ENCODE peak calls at places on chromosomes 3 and 15, in eight cellular contexts. One of them, this sample, is unnamed. For H3K4me1 and H3K36me3, the result is how much of the 10 kb centered on the place peaks cover.

GRCh38 chr3:42900731-42901420 is 5.1 kb upstream of the ZNF662 start:
- DNase-seq in tibial artery: no peak
- DNase-seq in OCI-LY7: no peak
- DNase-seq in MM.1S: no peak
- DNase-seq in PC-9: peak
- DNase-seq in heart left ventricle: no peak
- DNase-seq in astrocyte: no peak
- DNase-seq in fibroblast of lung: no peak
- DNase-seq in this sample: no peak

GRCh38 chr15:77001351-77001750 is 6.4 kb downstream of the PSTPIP1 start:
- DNase-seq in tibial artery: peak
- DNase-seq in OCI-LY7: no peak
- DNase-seq in MM.1S: no peak
- DNase-seq in PC-9: no peak
- DNase-seq in heart left ventricle: no peak
- DNase-seq in astrocyte: no peak
- DNase-seq in fibroblast of lung: no peak
- DNase-seq in this sample: no peak

GRCh38 chr3:4587061-4587837 is 94.1 kb downstream of the ITPR1 start:
- DNase-seq in tibial artery: no peak
- DNase-seq in OCI-LY7: no peak
- DNase-seq in MM.1S: no peak
- DNase-seq in PC-9: no peak
- DNase-seq in heart left ventricle: no peak
- DNase-seq in astrocyte: no peak
- DNase-seq in fibroblast of lung: no peak
- DNase-seq in this sample: no peak

GRCh38 chr15:56468271-56468912 is 3.5 kb upstream of the MNS1 start:
- DNase-seq in tibial artery: no peak
- DNase-seq in OCI-LY7: peak
- DNase-seq in MM.1S: peak
- DNase-seq in PC-9: no peak
- DNase-seq in heart left ventricle: no peak
- DNase-seq in astrocyte: no peak
- DNase-seq in fibroblast of lung: no peak
- DNase-seq in this sample: peak

GRCh38 chr15:33022629-33023028 is 171.9 kb downstream of the FMN1 start:
- DNase-seq in tibial artery: peak
- DNase-seq in OCI-LY7: no peak
- DNase-seq in MM.1S: no peak
- DNase-seq in PC-9: peak
- DNase-seq in heart left ventricle: peak
- DNase-seq in astrocyte: peak
- DNase-seq in fibroblast of lung: peak
- DNase-seq in this sample: no peak

GRCh38 chr3:158568784-158569183 is 2.2 kb upstream of the MLF1 start:
- DNase-seq in tibial artery: no peak
- DNase-seq in OCI-LY7: no peak
- DNase-seq in MM.1S: no peak
- DNase-seq in PC-9: no peak
- DNase-seq in heart left ventricle: no peak
- DNase-seq in astrocyte: peak
- DNase-seq in fibroblast of lung: peak
- DNase-seq in this sample: no peak

GRCh38 chr3:155232605-155233004 is 60.9 kb downstream of the STRIT1 start:
- DNase-seq in tibial artery: peak
- DNase-seq in OCI-LY7: peak
- DNase-seq in MM.1S: peak
- DNase-seq in PC-9: peak
- DNase-seq in heart left ventricle: peak
- DNase-seq in astrocyte: peak
- DNase-seq in fibroblast of lung: peak
- DNase-seq in this sample: no peak

GRCh38 chr3:128060473-128061381 is 8.5 kb downstream of the SEC61A1 start:
- DNase-seq in tibial artery: no peak
- DNase-seq in OCI-LY7: no peak
- DNase-seq in MM.1S: no peak
- DNase-seq in PC-9: no peak
- DNase-seq in heart left ventricle: no peak
- DNase-seq in astrocyte: peak
- DNase-seq in fibroblast of lung: peak
- DNase-seq in this sample: no peak

GRCh38 chr3:121748638-121749275 is 784 bp downstream of the GOLGB1 start:
- DNase-seq in tibial artery: no peak
- DNase-seq in OCI-LY7: peak
- DNase-seq in MM.1S: peak
- DNase-seq in PC-9: no peak
- DNase-seq in heart left ventricle: no peak
- DNase-seq in astrocyte: no peak
- DNase-seq in fibroblast of lung: peak
- DNase-seq in this sample: peak

GRCh38 chr3:50165388-50166308 is 10.5 kb downstream of the SEMA3F start:
- DNase-seq in tibial artery: peak
- DNase-seq in OCI-LY7: no peak
- DNase-seq in MM.1S: no peak
- DNase-seq in PC-9: peak
- DNase-seq in heart left ventricle: peak
- DNase-seq in astrocyte: peak
- DNase-seq in fibroblast of lung: peak
- DNase-seq in this sample: no peak

GRCh38 chr15:78492841-78493240 is 14.5 kb upstream of the HYKK start:
- DNase-seq in tibial artery: no peak
- DNase-seq in OCI-LY7: no peak
- DNase-seq in MM.1S: no peak
- DNase-seq in PC-9: no peak
- DNase-seq in heart left ventricle: no peak
- DNase-seq in astrocyte: peak
- DNase-seq in fibroblast of lung: peak
- DNase-seq in this sample: no peak

DNA sequence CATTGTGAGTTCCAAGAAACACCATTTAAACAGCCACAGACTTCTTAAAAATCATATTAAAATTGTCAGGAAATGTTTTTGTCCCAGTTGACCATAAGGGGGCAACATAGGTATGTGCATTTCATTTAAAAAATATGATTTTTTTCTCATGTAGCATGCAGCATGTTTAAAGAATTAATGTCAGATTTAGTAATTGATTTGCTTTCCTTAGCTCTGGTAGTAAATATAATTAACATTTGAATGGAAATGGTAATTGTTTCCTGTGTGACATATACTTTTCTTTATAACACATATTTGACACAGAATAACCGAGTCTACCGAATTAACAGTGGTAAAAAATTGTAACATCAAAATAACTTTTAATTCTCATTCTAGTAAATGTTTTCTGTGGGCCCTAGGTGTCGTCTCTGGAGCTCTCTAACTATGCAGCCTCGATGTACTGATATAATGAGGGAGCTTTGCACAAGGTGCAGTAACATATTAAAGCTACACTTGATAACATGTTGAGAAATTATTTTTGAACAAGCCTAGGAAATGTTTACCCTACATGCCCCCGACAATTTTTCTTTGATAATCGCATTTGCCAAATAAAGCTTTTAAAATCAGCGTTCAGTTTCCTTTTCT is 34.9 kb downstream of the NXPE3 start:
- DNase-seq in tibial artery: no peak
- DNase-seq in OCI-LY7: peak
- DNase-seq in MM.1S: no peak
- DNase-seq in PC-9: no peak
- DNase-seq in heart left ventricle: no peak
- DNase-seq in astrocyte: no peak
- DNase-seq in fibroblast of lung: no peak
- DNase-seq in this sample: peak
- H3K4me1 ChIP-seq in tibial artery: under half
- H3K4me1 ChIP-seq in OCI-LY7: under half
- H3K4me1 ChIP-seq in MM.1S: under half
- H3K4me1 ChIP-seq in PC-9: under half
- H3K4me1 ChIP-seq in heart left ventricle: under half
- H3K4me1 ChIP-seq in astrocyte: under half
- H3K4me1 ChIP-seq in fibroblast of lung: under half
- H3K4me1 ChIP-seq in this sample: under half

GRCh38 chr15:93019091-93019490 is 69.9 kb downstream of the RGMA start:
- DNase-seq in tibial artery: no peak
- DNase-seq in OCI-LY7: no peak
- DNase-seq in MM.1S: no peak
- DNase-seq in PC-9: no peak
- DNase-seq in heart left ventricle: no peak
- DNase-seq in astrocyte: no peak
- DNase-seq in fibroblast of lung: no peak
- DNase-seq in this sample: no peak

GRCh38 chr15:93019971-93020370 is 69.0 kb downstream of the RGMA start:
- DNase-seq in tibial artery: peak
- DNase-seq in OCI-LY7: no peak
- DNase-seq in MM.1S: no peak
- DNase-seq in PC-9: no peak
- DNase-seq in heart left ventricle: no peak
- DNase-seq in astrocyte: no peak
- DNase-seq in fibroblast of lung: no peak
- DNase-seq in this sample: no peak

GRCh38 chr15:93018574-93018973 is 70.4 kb downstream of the RGMA start:
- DNase-seq in tibial artery: no peak
- DNase-seq in OCI-LY7: no peak
- DNase-seq in MM.1S: no peak
- DNase-seq in PC-9: no peak
- DNase-seq in heart left ventricle: no peak
- DNase-seq in astrocyte: no peak
- DNase-seq in fibroblast of lung: no peak
- DNase-seq in this sample: no peak

GRCh38 chr15:93024293-93024692 is 64.7 kb downstream of the RGMA start:
- DNase-seq in tibial artery: peak
- DNase-seq in OCI-LY7: no peak
- DNase-seq in MM.1S: no peak
- DNase-seq in PC-9: no peak
- DNase-seq in heart left ventricle: no peak
- DNase-seq in astrocyte: no peak
- DNase-seq in fibroblast of lung: no peak
- DNase-seq in this sample: no peak

GRCh38 chr15:93020976-93021772 is 67.8 kb downstream of the RGMA start:
- DNase-seq in tibial artery: no peak
- DNase-seq in OCI-LY7: no peak
- DNase-seq in MM.1S: peak
- DNase-seq in PC-9: no peak
- DNase-seq in heart left ventricle: no peak
- DNase-seq in astrocyte: no peak
- DNase-seq in fibroblast of lung: no peak
- DNase-seq in this sample: no peak
- H3K36me3 ChIP-seq in tibial artery: half or more
- H3K36me3 ChIP-seq in OCI-LY7: half or more
- H3K36me3 ChIP-seq in MM.1S: under half
- H3K36me3 ChIP-seq in PC-9: half or more
- H3K36me3 ChIP-seq in heart left ventricle: half or more
- H3K36me3 ChIP-seq in astrocyte: half or more
- H3K36me3 ChIP-seq in fibroblast of lung: under half
- H3K36me3 ChIP-seq in this sample: half or more

DNA sequence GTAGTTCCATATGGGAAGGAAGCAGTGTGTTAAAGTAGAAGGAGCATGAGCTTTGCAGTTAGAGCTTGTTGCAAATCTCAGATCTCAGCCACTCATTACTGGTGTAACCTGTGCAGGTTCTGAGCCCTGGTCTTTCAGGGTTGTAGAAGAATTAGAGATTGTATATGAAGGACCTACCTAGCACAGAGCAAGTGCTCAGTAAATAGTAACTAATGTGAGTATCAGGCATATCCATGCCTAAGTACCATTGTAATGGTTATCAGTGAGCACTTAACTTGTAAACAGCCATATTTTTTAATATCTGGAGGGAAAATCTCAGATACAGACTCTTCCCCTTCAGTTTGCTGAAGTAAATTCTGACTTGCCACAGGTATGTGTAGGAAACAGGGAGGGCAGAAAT is 59.3 kb downstream of the MAP6D1 start:
- DNase-seq in tibial artery: no peak
- DNase-seq in OCI-LY7: no peak
- DNase-seq in MM.1S: no peak
- DNase-seq in PC-9: no peak
- DNase-seq in heart left ventricle: no peak
- DNase-seq in astrocyte: no peak
- DNase-seq in fibroblast of lung: no peak
- DNase-seq in this sample: no peak
- H3K27ac ChIP-seq in tibial artery: no peak
- H3K27ac ChIP-seq in OCI-LY7: peak
- H3K27ac ChIP-seq in MM.1S: no peak
- H3K27ac ChIP-seq in PC-9: no peak
- H3K27ac ChIP-seq in heart left ventricle: no peak
- H3K27ac ChIP-seq in astrocyte: no peak
- H3K27ac ChIP-seq in fibroblast of lung: no peak
- H3K27ac ChIP-seq in this sample: no peak

DNA sequence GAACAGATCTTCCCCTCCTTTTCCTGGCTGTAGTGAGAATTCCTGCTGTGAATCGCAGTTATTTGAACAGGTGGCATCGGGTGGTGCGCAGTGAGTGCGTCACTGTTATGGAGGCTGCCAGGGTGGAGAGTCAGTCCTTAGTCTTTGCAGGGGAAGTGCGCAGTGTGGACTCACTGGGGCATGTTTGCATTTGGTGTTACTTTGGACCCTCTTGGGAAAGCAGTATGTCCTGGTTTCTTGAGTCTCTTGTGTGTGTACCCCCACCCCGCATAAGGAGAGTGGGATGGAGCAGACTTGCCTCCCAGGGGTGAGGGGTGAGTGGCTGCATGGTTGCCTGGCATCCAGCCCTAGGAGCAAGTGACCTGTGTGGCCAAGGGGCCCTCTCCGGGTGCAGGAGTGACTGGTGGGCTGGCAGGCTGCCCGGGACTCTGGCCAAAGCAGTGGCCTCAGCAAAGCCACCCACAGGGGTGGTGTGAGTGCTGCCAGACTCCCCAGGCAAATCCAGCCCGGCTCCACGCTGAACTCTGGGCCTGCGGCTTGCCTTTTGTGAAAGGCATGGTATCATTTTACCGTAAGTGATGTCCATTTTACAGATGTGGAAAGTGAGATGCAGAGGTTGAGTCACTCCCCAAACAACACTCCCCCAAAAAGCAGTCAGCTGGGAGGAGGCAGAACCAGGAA is 46.4 kb downstream of the DNASE1L3 start:
- DNase-seq in tibial artery: peak
- DNase-seq in OCI-LY7: no peak
- DNase-seq in MM.1S: no peak
- DNase-seq in PC-9: peak
- DNase-seq in heart left ventricle: peak
- DNase-seq in astrocyte: peak
- DNase-seq in fibroblast of lung: peak
- DNase-seq in this sample: no peak
- H3K4me1 ChIP-seq in tibial artery: under half
- H3K4me1 ChIP-seq in OCI-LY7: under half
- H3K4me1 ChIP-seq in MM.1S: under half
- H3K4me1 ChIP-seq in PC-9: under half
- H3K4me1 ChIP-seq in heart left ventricle: under half
- H3K4me1 ChIP-seq in astrocyte: under half
- H3K4me1 ChIP-seq in fibroblast of lung: under half
- H3K4me1 ChIP-seq in this sample: under half

GRCh38 chr3:138776961-138777360 is 57.8 kb downstream of the PIK3CB start:
- DNase-seq in tibial artery: no peak
- DNase-seq in OCI-LY7: no peak
- DNase-seq in MM.1S: no peak
- DNase-seq in PC-9: no peak
- DNase-seq in heart left ventricle: no peak
- DNase-seq in astrocyte: no peak
- DNase-seq in fibroblast of lung: no peak
- DNase-seq in this sample: no peak
- H3K36me3 ChIP-seq in tibial artery: under half
- H3K36me3 ChIP-seq in OCI-LY7: under half
- H3K36me3 ChIP-seq in MM.1S: under half
- H3K36me3 ChIP-seq in PC-9: under half
- H3K36me3 ChIP-seq in heart left ventricle: under half
- H3K36me3 ChIP-seq in astrocyte: under half
- H3K36me3 ChIP-seq in fibroblast of lung: under half
- H3K36me3 ChIP-seq in this sample: under half

This sample was measured in CD4-positive, alpha-beta memory T cell.